ENCODE peak calls at places on chromosomes 6 and 20, in six cellular contexts. Z, F, I, H, R and G are unnamed samples.

GRCh38 chr6:140774080-140774505 is 1358.6 kb upstream of the GJE1 start:
- DNase-seq in R (no peak), I (peak; percentile 58), Z (peak; percentile 44), H (peak; percentile 2), F (peak; percentile 4), G (no peak)

GRCh38 chr6:447381-448165 is 56.0 kb downstream of the IRF4 start:
- DNase-seq in I (no peak), F (no peak), Z (no peak), R (no peak), H (no peak), G (no peak)

GRCh38 chr6:15260099-15260821 is 14.4 kb downstream of the JARID2 start:
- DNase-seq in R (no peak), I (no peak), F (no peak), H (no peak), Z (no peak), G (no peak)

GRCh38 chr6:31702421-31702818 is 704 bp downstream of the ABHD16A start:
- DNase-seq in R (no peak), F (no peak), H (no peak), I (no peak), Z (peak; percentile 27), G (no peak)

GRCh38 chr6:30793521-30794194 is 49.3 kb upstream of the IER3 start:
- DNase-seq in F (no peak), H (no peak), Z (no peak), R (no peak), I (peak; percentile 40), G (no peak)

GRCh38 chr6:26312096-26312463 is 52.9 kb upstream of the BTN3A2 start:
- DNase-seq in R (no peak), I (no peak), H (no peak), F (no peak), Z (no peak), G (no peak)

GRCh38 chr6:149950423-149950822 is 8.6 kb downstream of the ULBP2 start:
- DNase-seq in H (no peak), F (no peak), R (no peak), Z (no peak), I (no peak), G (no peak)

GRCh38 chr20:58963060-58963584 is 17.9 kb upstream of the NELFCD start:
- DNase-seq in Z (no peak), F (no peak), R (no peak), H (no peak), I (no peak), G (no peak)

GRCh38 chr20:9179193-9179802 is 110.4 kb downstream of the PLCB4 start:
- DNase-seq in I (no peak), R (no peak), F (no peak), Z (no peak), H (no peak), G (no peak)

GRCh38 chr20:62791301-62792181 is 4.7 kb upstream of the MRGBP start:
- DNase-seq in Z (peak; percentile 83), R (peak; percentile 88), I (peak; percentile 72), F (peak; percentile 87), H (peak; percentile 90), G (no peak)

GRCh38 chr20:43409041-43409913 is 48.4 kb upstream of the SRSF6 start:
- DNase-seq in F (peak; percentile 51), Z (no peak), R (no peak), I (peak; percentile 42), H (peak; percentile 21), G (no peak)

GRCh38 chr6:21731411-21732031 is 138.0 kb downstream of the SOX4 start:
- DNase-seq in I (no peak), H (peak; percentile 68), F (no peak), Z (no peak), R (no peak), G (no peak)

GRCh38 chr6:145091827-145092164 is 643.5 kb downstream of the EPM2A start:
- DNase-seq in I (no peak), H (no peak), F (no peak), Z (no peak), R (no peak), G (no peak)

GRCh38 chr6:41027251-41027650 is 11.8 kb downstream of the UNC5CL start:
- DNase-seq in I (peak; percentile 19), H (no peak), F (no peak), Z (no peak), R (no peak), G (no peak)

GRCh38 chr6:12957321-12958051 is 240.9 kb downstream of the PHACTR1 start:
- DNase-seq in R (peak; percentile 90), I (peak; percentile 25), Z (peak; percentile 69), H (peak; percentile 1), F (no peak), G (peak; percentile 63)

GRCh38 chr20:50415516-50416268 is 94.5 kb upstream of the PTPN1 start:
- DNase-seq in R (peak; percentile 100), F (peak; percentile 50), Z (peak; percentile 98), I (no peak), H (peak; percentile 97), G (peak; percentile 99)

GRCh38 chr6:40160826-40161225 is 226.6 kb upstream of the MOCS1 start:
- DNase-seq in H (no peak), Z (no peak), R (no peak), I (no peak), F (no peak), G (no peak)

GRCh38 chr20:18019068-18019467 is 38.6 kb downstream of the OVOL2 start:
- DNase-seq in R (no peak), H (no peak), Z (no peak), I (peak; percentile 25), F (no peak), G (no peak)

GRCh38 chr6:3835055-3835731 is 14.0 kb upstream of the FAM50B start:
- DNase-seq in I (no peak), R (peak; percentile 82), H (no peak), F (no peak), Z (no peak), G (no peak)

GRCh38 chr6:111631930-111632460 is 26.3 kb upstream of the TRAF3IP2 start:
- DNase-seq in Z (no peak), I (no peak), R (no peak), F (no peak), H (peak; percentile 24), G (no peak)

GRCh38 chr6:134647861-134648260 is 302.0 kb downstream of the ALDH8A1 start:
- DNase-seq in I (no peak), Z (no peak), H (no peak), F (no peak), R (no peak), G (no peak)

GRCh38 chr6:3297909-3298308 is 39.2 kb downstream of the PSMG4 start:
- DNase-seq in I (no peak), F (no peak), R (no peak), Z (no peak), H (no peak), G (no peak)

GRCh38 chr6:1821188-1822183 is 211.8 kb downstream of the FOXC1 start:
- DNase-seq in I (peak; percentile 80), Z (no peak), H (no peak), F (no peak), R (no peak), G (no peak)

GRCh38 chr20:24643731-24644130 is 174.3 kb downstream of the SYNDIG1 start:
- DNase-seq in F (no peak), H (no peak), Z (no peak), R (no peak), I (no peak), G (no peak)
- H3K27ac ChIP-seq in F (no peak overlapping the region), H (no peak overlapping the region), Z (no peak overlapping the region), R (no peak overlapping the region), I (no peak overlapping the region), G (no peak overlapping the region)

GRCh38 chr6:76814496-76815458 is 648.5 kb downstream of the HTR1B start:
- DNase-seq in Z (no peak), F (no peak), I (no peak), H (no peak), R (no peak), G (no peak)
- H3K4me1 ChIP-seq in Z (no peaks in the 10 kb centered on the region), F (no peaks in the 10 kb centered on the region), I (no peaks in the 10 kb centered on the region), H (no peaks in the 10 kb centered on the region), R (no peaks in the 10 kb centered on the region), G (peaks cover 13% of the 10 kb centered on the region)

DNA sequence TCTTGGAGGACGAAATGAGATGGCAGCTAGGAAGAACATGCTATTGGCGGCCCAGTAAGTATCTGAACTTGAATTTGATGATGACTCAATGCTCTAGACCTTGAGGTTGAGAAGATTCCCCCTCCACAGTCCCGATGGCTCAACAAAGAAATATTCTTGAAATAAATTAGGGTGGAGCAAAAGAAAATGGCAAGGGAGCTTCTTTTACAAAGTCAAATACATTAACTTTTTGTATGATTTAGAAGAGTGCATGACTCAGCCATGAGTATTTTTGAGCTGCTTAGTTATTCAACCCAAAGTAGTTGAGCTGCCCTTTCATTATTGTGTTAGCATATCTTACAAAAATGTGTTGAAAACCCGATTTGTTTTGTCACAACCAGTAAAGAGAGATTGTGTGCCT is 7.6 kb downstream of the TFAP2C start:
- DNase-seq in Z (no peak), R (no peak), H (no peak), I (no peak), F (no peak), G (no peak)
- H3K4me3 ChIP-seq in Z (no peak overlapping the region), R (no peak overlapping the region), H (no peak overlapping the region), I (no peak overlapping the region), F (no peak overlapping the region), G (no peak overlapping the region)

GRCh38 chr6:137727206-137727605 is 139.9 kb upstream of the TNFAIP3 start:
- DNase-seq in Z (no peak), H (no peak), R (no peak), I (no peak), F (no peak), G (no peak)

GRCh38 chr6:137728386-137729349 is 138.4 kb upstream of the TNFAIP3 start:
- DNase-seq in Z (peak; percentile 39), F (no peak), I (no peak), R (no peak), H (peak; percentile 74), G (no peak)

GRCh38 chr6:137731600-137731959 is 135.5 kb upstream of the TNFAIP3 start:
- DNase-seq in F (no peak), R (no peak), Z (no peak), H (no peak), I (no peak), G (no peak)

GRCh38 chr6:137731960-137732616 is 135.0 kb upstream of the TNFAIP3 start:
- DNase-seq in Z (no peak), R (no peak), F (no peak), H (no peak), I (no peak), G (no peak)

DNA sequence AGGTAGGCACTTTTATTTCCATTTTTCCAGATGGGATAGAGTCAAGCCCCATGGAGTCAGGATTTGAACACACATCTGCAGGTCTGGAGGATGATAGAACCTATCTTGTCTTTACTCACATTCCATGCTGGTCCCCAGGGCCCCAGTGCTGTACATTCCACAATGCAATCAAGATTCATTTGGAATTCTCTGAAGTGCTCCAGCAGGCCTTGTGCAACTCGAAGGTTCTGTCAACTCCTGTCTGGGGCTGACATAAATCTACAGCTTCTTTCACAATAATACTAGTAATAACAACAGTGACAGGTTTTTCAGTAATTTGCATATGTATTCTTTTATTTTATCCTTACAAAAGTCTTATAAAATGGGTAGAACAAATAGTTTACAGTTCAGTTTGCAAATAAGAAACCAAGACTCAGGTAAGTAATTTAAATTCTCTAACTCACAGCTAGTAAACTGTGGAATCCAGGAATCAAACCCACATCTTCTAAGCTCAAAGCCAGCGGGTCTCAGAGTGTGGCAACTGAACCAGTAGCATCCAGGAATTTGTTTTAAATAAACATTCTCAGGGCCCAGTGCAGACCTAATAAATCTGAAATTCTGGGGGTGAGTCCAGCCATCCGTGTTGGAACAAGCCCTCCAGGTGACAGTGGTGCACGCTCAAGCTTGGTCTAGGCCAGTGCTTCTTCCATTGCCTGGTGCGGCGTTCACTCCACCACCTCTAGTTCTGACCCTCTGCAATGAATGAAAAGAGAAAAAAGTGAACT is 137.0 kb upstream of the TNFAIP3 start:
- DNase-seq in H (no peak), F (no peak), R (no peak), I (no peak), Z (no peak), G (no peak)
- H3K27ac ChIP-seq in H (peak overlapping the region; percentile 63), F (no peak overlapping the region), R (no peak overlapping the region), I (no peak overlapping the region), Z (no peak overlapping the region), G (no peak overlapping the region)

GRCh38 chr20:53870426-53871199 is 199.8 kb downstream of the BCAS1 start:
- DNase-seq in R (no peak), H (no peak), I (peak; percentile 22), Z (no peak), F (no peak), G (no peak)
- H3K4me1 ChIP-seq in R (peaks cover 25% of the 10 kb centered on the region), H (peaks cover 58% of the 10 kb centered on the region), I (peaks cover 53% of the 10 kb centered on the region), Z (no peaks in the 10 kb centered on the region), F (peaks cover 36% of the 10 kb centered on the region), G (peaks cover 15% of the 10 kb centered on the region)